ENCODE peak calls at places on chromosomes 16 and 17, in eight cellular contexts. C is stimulated activated effector memory CD8-positive, alpha-beta T cell treated with anti-CD3 and anti-CD28 coated beads, Interleukin-12 subunit alpha, Interleukin-12 subunit beta, amount 100 ng/mL, for 72 hours; R is GM23248; B is H9; K is aorta; N is NCI-H748 treated with DMSO at 0.1 percent for 48 hours; Y is stimulated activated CD8-positive, alpha-beta memory T cell treated with anti-CD3 and anti-CD28 coated beads, Interleukin-4, amount 100 ng/mL, for 1 hour; G is BJ. S is an unnamed sample.

GRCh38 chr16:74625500-74626350 is 18.8 kb upstream of the GLG1 start:
- DNase-seq in C (no peak), R (no peak), B (no peak), K (no peak), N (no peak), Y (no peak), G (no peak), S (no peak)

GRCh38 chr17:29612094-29612403 is 10.7 kb downstream of the CORO6 start:
- DNase-seq in C (no peak), R (no peak), B (no peak), K (no peak), N (no peak), Y (no peak), G (no peak), S (no peak)

GRCh38 chr16:25157476-25157875 is 45.9 kb downstream of the LCMT1 start:
- DNase-seq in C (no peak), R (no peak), B (no peak), K (no peak), N (no peak), Y (no peak), G (no peak), S (no peak)

GRCh38 chr16:72112906-72113615 is 19.4 kb downstream of the DHX38 start:
- DNase-seq in C (no peak), R (no peak), B (no peak), K (no peak), N (no peak), Y (no peak), G (no peak), S (no peak)

GRCh38 chr16:64893386-64893785 is 228.5 kb downstream of the CDH11 start:
- DNase-seq in C (no peak), R (peak), B (no peak), K (no peak), N (no peak), Y (no peak), G (peak), S (no peak)

GRCh38 chr17:51365090-51365489 is 104.7 kb downstream of the UTP18 start:
- DNase-seq in C (no peak), R (no peak), B (no peak), K (no peak), N (no peak), Y (no peak), G (no peak), S (no peak)

GRCh38 chr16:64012166-64012565 is 1109.7 kb downstream of the CDH11 start:
- DNase-seq in C (no peak), R (peak), B (no peak), K (no peak), N (no peak), Y (no peak), G (no peak), S (peak)

GRCh38 chr16:68645494-68646388 is 631 bp downstream of the CDH3 start:
- DNase-seq in C (no peak), R (peak), B (peak), K (no peak), N (no peak), Y (no peak), G (no peak), S (no peak)

GRCh38 chr16:14071576-14072271 is 605 bp downstream of the MRTFB start:
- DNase-seq in C (no peak), R (peak), B (peak), K (peak), N (no peak), Y (no peak), G (no peak), S (no peak)

GRCh38 chr16:69831212-69832123 is 69.3 kb downstream of the WWP2 start:
- DNase-seq in C (no peak), R (peak), B (no peak), K (no peak), N (no peak), Y (no peak), G (peak), S (peak)

GRCh38 chr17:78781339-78782304 is at the start of gene CYTH1:
- DNase-seq in C (peak), R (peak), B (peak), K (peak), N (no peak), Y (no peak), G (no peak), S (peak)

GRCh38 chr17:6567528-6568185 is 11.3 kb upstream of the PITPNM3 start:
- DNase-seq in C (no peak), R (peak), B (peak), K (no peak), N (no peak), Y (no peak), G (no peak), S (no peak)

GRCh38 chr17:34547453-34548063 is 31.8 kb upstream of the TMEM132E start:
- DNase-seq in C (no peak), R (no peak), B (peak), K (no peak), N (no peak), Y (no peak), G (no peak), S (no peak)

GRCh38 chr17:50841949-50842354 is 6.6 kb downstream of the WFIKKN2 start:
- DNase-seq in C (peak), R (peak), B (peak), K (peak), N (peak), Y (peak), G (no peak), S (peak)

GRCh38 chr17:57636985-57637667 is 108.0 kb downstream of the CCDC182 start:
- DNase-seq in C (no peak), R (no peak), B (no peak), K (no peak), N (no peak), Y (no peak), G (no peak), S (no peak)

GRCh38 chr17:41547921-41548843 is 20.1 kb upstream of the KRT19 start:
- DNase-seq in C (peak), R (peak), B (no peak), K (peak), N (no peak), Y (no peak), G (peak), S (peak)